ENCODE peak calls at places on chromosomes 4 and X, in seven cellular contexts. H is tibial artery; P is lung microvascular endothelial cell; U is glomerular endothelial cell; K is activated T-cell treated with anti-CD3 and anti-CD28 coated beads for 4 hours; C is stimulated activated CD8-positive, alpha-beta memory T cell treated with anti-CD3 and anti-CD28 coated beads, Interleukin-7, amount 100 ng/mL, for 1 hour; W is right lobe of liver. R is an unnamed sample.

GRCh38 chr4:7134737-7135388 is 57.5 kb upstream of the SORCS2 start:
- DNase-seq in H (peak), P (no peak), U (no peak), K (no peak), C (no peak), W (no peak), R (no peak)

GRCh38 chrX:47629419-47630210 is at the start of gene CFP:
- DNase-seq in H (no peak), P (no peak), U (no peak), K (no peak), C (no peak), W (no peak), R (no peak)

GRCh38 chr4:6724461-6725111 is 8.6 kb downstream of the BLOC1S4 start:
- DNase-seq in H (no peak), P (no peak), U (no peak), K (no peak), C (no peak), W (no peak), R (no peak)

GRCh38 chr4:4990857-4991540 is 28.3 kb downstream of the CYTL1 start:
- DNase-seq in H (peak), P (peak), U (no peak), K (no peak), C (no peak), W (no peak), R (no peak)

GRCh38 chr4:47383829-47384427 is 79.6 kb downstream of the COMMD8 start:
- DNase-seq in H (no peak), P (peak), U (no peak), K (no peak), C (no peak), W (no peak), R (no peak)

GRCh38 chr4:45992728-45993127 is 131.1 kb downstream of the GABRG1 start:
- DNase-seq in H (no peak), P (no peak), U (no peak), K (no peak), C (no peak), W (no peak), R (no peak)

GRCh38 chr4:111281219-111281618 is 658.3 kb upstream of the PITX2 start:
- DNase-seq in H (no peak), P (no peak), U (no peak), K (no peak), C (no peak), W (no peak), R (no peak)

GRCh38 chrX:30814978-30815377 is 74.1 kb downstream of the TAB3 start:
- DNase-seq in H (no peak), P (no peak), U (no peak), K (no peak), C (no peak), W (no peak), R (no peak)

GRCh38 chr4:139619644-139620043 is 46.0 kb upstream of the MGST2 start:
- DNase-seq in H (no peak), P (peak), U (no peak), K (no peak), C (no peak), W (no peak), R (no peak)

GRCh38 chr4:20260821-20261220 is 9.1 kb downstream of the SLIT2 start:
- DNase-seq in H (no peak), P (no peak), U (no peak), K (no peak), C (no peak), W (no peak), R (no peak)